ENCODE peak calls at places on chromosomes 13 and 19, in nine cellular contexts. One of them, this sample, is unnamed.

GRCh38 chr13:21435710-21436151 is 23.4 kb downstream of the ZDHHC20 start:
- DNase-seq in neural progenitor cell: no peak
- DNase-seq in PC-3: peak; percentile 62
- DNase-seq in OCI-LY7: peak; percentile 9
- DNase-seq in GM23338: no peak
- DNase-seq in HCT116: peak; percentile 87
- DNase-seq in hepatocyte: peak; percentile 53
- DNase-seq in SK-N-SH: no peak
- DNase-seq in MM.1S: peak; percentile 12
- DNase-seq in this sample: peak; percentile 94

GRCh38 chr13:104592127-104592526 is 1525.9 kb upstream of the SLC10A2 start:
- DNase-seq in neural progenitor cell: no peak
- DNase-seq in PC-3: peak; percentile 66
- DNase-seq in OCI-LY7: no peak
- DNase-seq in GM23338: no peak
- DNase-seq in HCT116: peak; percentile 16
- DNase-seq in hepatocyte: peak; percentile 25
- DNase-seq in SK-N-SH: no peak
- DNase-seq in MM.1S: no peak
- DNase-seq in this sample: no peak

GRCh38 chr13:83008496-83008895 is 873.8 kb downstream of the SLITRK1 start:
- DNase-seq in neural progenitor cell: no peak
- DNase-seq in PC-3: no peak
- DNase-seq in OCI-LY7: no peak
- DNase-seq in GM23338: no peak
- DNase-seq in HCT116: no peak
- DNase-seq in hepatocyte: no peak
- DNase-seq in SK-N-SH: no peak
- DNase-seq in MM.1S: no peak
- DNase-seq in this sample: no peak

GRCh38 chr19:3683405-3683865 is 16.8 kb downstream of the PIP5K1C start:
- DNase-seq in neural progenitor cell: peak; percentile 26
- DNase-seq in PC-3: no peak
- DNase-seq in OCI-LY7: no peak
- DNase-seq in GM23338: peak; percentile 81
- DNase-seq in HCT116: no peak
- DNase-seq in hepatocyte: peak; percentile 59
- DNase-seq in SK-N-SH: no peak
- DNase-seq in MM.1S: no peak
- DNase-seq in this sample: no peak

GRCh38 chr13:54709546-54709945 is 1680.9 kb downstream of the OLFM4 start:
- DNase-seq in neural progenitor cell: no peak
- DNase-seq in PC-3: peak; percentile 62
- DNase-seq in OCI-LY7: no peak
- DNase-seq in GM23338: no peak
- DNase-seq in HCT116: no peak
- DNase-seq in hepatocyte: no peak
- DNase-seq in SK-N-SH: no peak
- DNase-seq in MM.1S: no peak
- DNase-seq in this sample: no peak

GRCh38 chr13:33634526-33635111 is 183.3 kb upstream of the RFC3 start:
- DNase-seq in neural progenitor cell: no peak
- DNase-seq in PC-3: no peak
- DNase-seq in OCI-LY7: no peak
- DNase-seq in GM23338: peak; percentile 11
- DNase-seq in HCT116: no peak
- DNase-seq in hepatocyte: no peak
- DNase-seq in SK-N-SH: no peak
- DNase-seq in MM.1S: no peak
- DNase-seq in this sample: no peak

GRCh38 chr13:76879211-76879875 is 6.9 kb downstream of the KCTD12 start:
- DNase-seq in neural progenitor cell: no peak
- DNase-seq in PC-3: peak; percentile 65
- DNase-seq in OCI-LY7: no peak
- DNase-seq in GM23338: no peak
- DNase-seq in HCT116: no peak
- DNase-seq in hepatocyte: peak; percentile 33
- DNase-seq in SK-N-SH: peak; percentile 34
- DNase-seq in MM.1S: peak; percentile 54
- DNase-seq in this sample: peak; percentile 94

GRCh38 chr19:15464394-15465385 is at the start of gene RASAL3:
- DNase-seq in neural progenitor cell: no peak
- DNase-seq in PC-3: no peak
- DNase-seq in OCI-LY7: peak; percentile 68
- DNase-seq in GM23338: peak; percentile 49
- DNase-seq in HCT116: no peak
- DNase-seq in hepatocyte: no peak
- DNase-seq in SK-N-SH: no peak
- DNase-seq in MM.1S: peak; percentile 73
- DNase-seq in this sample: no peak

GRCh38 chr13:27401210-27401609 is 23.2 kb upstream of the GTF3A start:
- DNase-seq in neural progenitor cell: no peak
- DNase-seq in PC-3: peak; percentile 68
- DNase-seq in OCI-LY7: no peak
- DNase-seq in GM23338: no peak
- DNase-seq in HCT116: no peak
- DNase-seq in hepatocyte: peak; percentile 20
- DNase-seq in SK-N-SH: no peak
- DNase-seq in MM.1S: no peak
- DNase-seq in this sample: peak; percentile 12

GRCh38 chr19:1849999-1850398 is 1.7 kb upstream of the REXO1 start:
- DNase-seq in neural progenitor cell: no peak
- DNase-seq in PC-3: no peak
- DNase-seq in OCI-LY7: no peak
- DNase-seq in GM23338: no peak
- DNase-seq in HCT116: no peak
- DNase-seq in hepatocyte: no peak
- DNase-seq in SK-N-SH: no peak
- DNase-seq in MM.1S: no peak
- DNase-seq in this sample: no peak

GRCh38 chr19:1847684-1848398 is 442 bp downstream of the REXO1 start:
- DNase-seq in neural progenitor cell: peak; percentile 72
- DNase-seq in PC-3: peak; percentile 25
- DNase-seq in OCI-LY7: peak; percentile 33
- DNase-seq in GM23338: peak; percentile 76
- DNase-seq in HCT116: no peak
- DNase-seq in hepatocyte: peak; percentile 87
- DNase-seq in SK-N-SH: peak; percentile 73
- DNase-seq in MM.1S: no peak
- DNase-seq in this sample: peak; percentile 87

GRCh38 chr19:1848399-1849131 is at the start of gene REXO1:
- DNase-seq in neural progenitor cell: peak; percentile 95
- DNase-seq in PC-3: peak; percentile 95
- DNase-seq in OCI-LY7: peak; percentile 96
- DNase-seq in GM23338: peak; percentile 97
- DNase-seq in HCT116: peak; percentile 88
- DNase-seq in hepatocyte: peak; percentile 97
- DNase-seq in SK-N-SH: peak; percentile 97
- DNase-seq in MM.1S: peak; percentile 99
- DNase-seq in this sample: peak; percentile 90

GRCh38 chr19:1847348-1847683 is 967 bp downstream of the REXO1 start:
- DNase-seq in neural progenitor cell: no peak
- DNase-seq in PC-3: no peak
- DNase-seq in OCI-LY7: no peak
- DNase-seq in GM23338: no peak
- DNase-seq in HCT116: no peak
- DNase-seq in hepatocyte: no peak
- DNase-seq in SK-N-SH: no peak
- DNase-seq in MM.1S: no peak
- DNase-seq in this sample: no peak

DNA sequence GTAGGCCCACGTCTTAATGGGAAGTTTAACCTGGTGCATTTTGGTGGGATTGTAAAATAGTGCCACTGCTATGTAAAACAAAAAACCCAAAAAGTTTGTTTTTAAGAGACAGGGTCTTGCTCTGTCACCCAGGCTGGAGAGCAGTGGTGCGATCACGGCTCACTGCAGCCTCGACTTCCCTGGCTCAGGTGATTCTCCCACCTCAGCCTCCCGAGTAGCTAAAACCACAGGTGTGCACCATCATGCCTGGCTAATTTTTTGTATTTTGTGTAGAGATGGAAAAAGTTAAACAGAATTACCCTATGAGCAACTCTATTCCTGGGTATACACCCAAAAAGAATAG is 820 bp upstream of the REXO1 start:
- DNase-seq in neural progenitor cell: no peak
- DNase-seq in PC-3: no peak
- DNase-seq in OCI-LY7: no peak
- DNase-seq in GM23338: no peak
- DNase-seq in HCT116: no peak
- DNase-seq in hepatocyte: no peak
- DNase-seq in SK-N-SH: no peak
- DNase-seq in MM.1S: no peak
- DNase-seq in this sample: no peak
- H3K4me2 ChIP-seq in neural progenitor cell: no peak overlapping the region
- H3K4me2 ChIP-seq in PC-3: peak overlapping the region; percentile 37
- H3K4me2 ChIP-seq in OCI-LY7: peak overlapping the region; percentile 56
- H3K4me2 ChIP-seq in GM23338: no peak overlapping the region
- H3K4me2 ChIP-seq in HCT116: peak overlapping the region; percentile 94
- H3K4me2 ChIP-seq in hepatocyte: peak overlapping the region; percentile 56
- H3K4me2 ChIP-seq in SK-N-SH: no peak overlapping the region
- H3K4me2 ChIP-seq in MM.1S: peak overlapping the region; percentile 37
- H3K4me2 ChIP-seq in this sample: no peak overlapping the region

DNA sequence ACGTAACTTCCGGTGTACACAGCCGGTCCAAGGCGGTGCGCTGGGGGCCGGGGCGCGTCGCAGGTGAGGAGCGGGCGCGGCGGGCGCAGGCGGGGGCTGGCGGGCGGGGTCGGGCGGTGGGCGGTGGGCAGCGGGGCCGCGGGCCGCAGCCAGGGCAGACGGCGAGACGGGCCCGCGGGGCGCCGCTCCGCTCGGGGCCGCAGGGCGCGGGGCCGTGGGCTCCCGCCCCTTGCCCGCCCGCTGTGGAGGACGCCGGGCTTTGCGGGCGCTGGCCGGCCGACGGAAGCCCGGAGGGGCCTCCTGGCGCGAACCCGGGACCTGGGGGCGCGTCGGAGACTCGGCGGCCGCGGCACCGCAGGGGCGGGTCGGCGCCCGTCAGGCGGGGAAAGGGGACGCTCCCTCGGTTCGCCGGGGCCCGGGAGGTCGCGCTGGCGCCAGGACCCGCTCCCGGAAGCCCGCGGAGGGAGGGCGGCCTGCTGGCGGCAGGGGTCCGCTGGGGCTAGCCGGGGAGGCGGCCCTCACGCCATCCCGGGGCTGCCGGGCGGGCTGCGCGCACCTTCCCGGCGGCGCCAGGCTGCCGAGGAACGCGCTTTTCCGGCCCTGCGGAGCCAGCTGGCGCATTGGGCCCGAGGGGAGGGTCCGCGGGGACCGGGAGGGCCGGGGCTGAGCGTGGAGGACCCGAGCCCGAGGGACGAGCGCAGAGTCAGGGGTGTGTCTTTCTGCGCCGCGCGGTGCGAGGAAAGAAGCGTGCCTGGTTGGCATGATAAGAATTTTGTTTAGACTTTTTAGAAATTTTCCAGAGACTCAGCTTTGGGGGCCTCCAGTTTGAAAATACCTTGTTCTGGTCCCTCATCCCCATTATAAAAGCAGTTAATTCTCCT is at the start of gene GARRE1:
- DNase-seq in neural progenitor cell: peak; percentile 71
- DNase-seq in PC-3: no peak
- DNase-seq in OCI-LY7: peak; percentile 58
- DNase-seq in GM23338: peak; percentile 72
- DNase-seq in HCT116: no peak
- DNase-seq in hepatocyte: peak; percentile 75
- DNase-seq in SK-N-SH: peak; percentile 93
- DNase-seq in MM.1S: peak; percentile 88
- DNase-seq in this sample: peak; percentile 61
- TF ChIP-seq EZH2phosphoT487 in neural progenitor cell: no peak
- TF ChIP-seq EZH2phosphoT487 in PC-3: no peak
- TF ChIP-seq EZH2phosphoT487 in OCI-LY7: no peak
- TF ChIP-seq EZH2phosphoT487 in GM23338: no peak
- TF ChIP-seq EZH2phosphoT487 in HCT116: no peak
- TF ChIP-seq EZH2phosphoT487 in hepatocyte: no peak
- TF ChIP-seq EZH2phosphoT487 in SK-N-SH: no peak
- TF ChIP-seq EZH2phosphoT487 in MM.1S: no peak
- TF ChIP-seq EZH2phosphoT487 in this sample: no peak

GRCh38 chr13:79485014-79485441 is 4.1 kb downstream of the NDFIP2 start:
- DNase-seq in neural progenitor cell: no peak
- DNase-seq in PC-3: peak; percentile 77
- DNase-seq in OCI-LY7: no peak
- DNase-seq in GM23338: no peak
- DNase-seq in HCT116: no peak
- DNase-seq in hepatocyte: peak; percentile 80
- DNase-seq in SK-N-SH: no peak
- DNase-seq in MM.1S: no peak
- DNase-seq in this sample: peak; percentile 95
- H3K4me2 ChIP-seq in neural progenitor cell: no peak overlapping the region
- H3K4me2 ChIP-seq in PC-3: peak overlapping the region; percentile 61
- H3K4me2 ChIP-seq in OCI-LY7: no peak overlapping the region
- H3K4me2 ChIP-seq in GM23338: no peak overlapping the region
- H3K4me2 ChIP-seq in HCT116: peak overlapping the region; percentile 15
- H3K4me2 ChIP-seq in hepatocyte: peak overlapping the region; percentile 76
- H3K4me2 ChIP-seq in SK-N-SH: peak overlapping the region; percentile 26
- H3K4me2 ChIP-seq in MM.1S: no peak overlapping the region
- H3K4me2 ChIP-seq in this sample: peak overlapping the region; percentile 95

GRCh38 chr19:5947435-5947834 is 30.5 kb downstream of the RANBP3 start:
- DNase-seq in neural progenitor cell: no peak
- DNase-seq in PC-3: no peak
- DNase-seq in OCI-LY7: no peak
- DNase-seq in GM23338: no peak
- DNase-seq in HCT116: no peak
- DNase-seq in hepatocyte: peak; percentile 48
- DNase-seq in SK-N-SH: no peak
- DNase-seq in MM.1S: no peak
- DNase-seq in this sample: peak; percentile 90
- TF ChIP-seq EZH2phosphoT487 in neural progenitor cell: no peak
- TF ChIP-seq EZH2phosphoT487 in PC-3: no peak
- TF ChIP-seq EZH2phosphoT487 in OCI-LY7: no peak
- TF ChIP-seq EZH2phosphoT487 in GM23338: no peak
- TF ChIP-seq EZH2phosphoT487 in HCT116: no peak
- TF ChIP-seq EZH2phosphoT487 in hepatocyte: no peak
- TF ChIP-seq EZH2phosphoT487 in SK-N-SH: no peak
- TF ChIP-seq EZH2phosphoT487 in MM.1S: no peak
- TF ChIP-seq EZH2phosphoT487 in this sample: no peak

GRCh38 chr13:112576191-112576590 is 11.8 kb downstream of the TUBGCP3 start:
- DNase-seq in neural progenitor cell: no peak
- DNase-seq in PC-3: no peak
- DNase-seq in OCI-LY7: no peak
- DNase-seq in GM23338: no peak
- DNase-seq in HCT116: no peak
- DNase-seq in hepatocyte: no peak
- DNase-seq in SK-N-SH: no peak
- DNase-seq in MM.1S: no peak
- DNase-seq in this sample: no peak

GRCh38 chr13:112576768-112577167 is 11.2 kb downstream of the TUBGCP3 start:
- DNase-seq in neural progenitor cell: no peak
- DNase-seq in PC-3: no peak
- DNase-seq in OCI-LY7: no peak
- DNase-seq in GM23338: no peak
- DNase-seq in HCT116: no peak
- DNase-seq in hepatocyte: no peak
- DNase-seq in SK-N-SH: no peak
- DNase-seq in MM.1S: no peak
- DNase-seq in this sample: no peak

GRCh38 chr13:112574476-112575294 is 13.3 kb downstream of the TUBGCP3 start:
- DNase-seq in neural progenitor cell: no peak
- DNase-seq in PC-3: no peak
- DNase-seq in OCI-LY7: no peak
- DNase-seq in GM23338: no peak
- DNase-seq in HCT116: no peak
- DNase-seq in hepatocyte: no peak
- DNase-seq in SK-N-SH: no peak
- DNase-seq in MM.1S: no peak
- DNase-seq in this sample: no peak

GRCh38 chr13:112575680-112576079 is 12.3 kb downstream of the TUBGCP3 start:
- DNase-seq in neural progenitor cell: no peak
- DNase-seq in PC-3: no peak
- DNase-seq in OCI-LY7: no peak
- DNase-seq in GM23338: peak; percentile 70
- DNase-seq in HCT116: no peak
- DNase-seq in hepatocyte: no peak
- DNase-seq in SK-N-SH: peak; percentile 35
- DNase-seq in MM.1S: no peak
- DNase-seq in this sample: peak; percentile 58

GRCh38 chr13:112575295-112575622 is 12.7 kb downstream of the TUBGCP3 start:
- DNase-seq in neural progenitor cell: no peak
- DNase-seq in PC-3: no peak
- DNase-seq in OCI-LY7: no peak
- DNase-seq in GM23338: no peak
- DNase-seq in HCT116: no peak
- DNase-seq in hepatocyte: no peak
- DNase-seq in SK-N-SH: no peak
- DNase-seq in MM.1S: no peak
- DNase-seq in this sample: peak; percentile 24
- H3K4me2 ChIP-seq in neural progenitor cell: no peak overlapping the region
- H3K4me2 ChIP-seq in PC-3: no peak overlapping the region
- H3K4me2 ChIP-seq in OCI-LY7: no peak overlapping the region
- H3K4me2 ChIP-seq in GM23338: no peak overlapping the region
- H3K4me2 ChIP-seq in HCT116: no peak overlapping the region
- H3K4me2 ChIP-seq in hepatocyte: no peak overlapping the region
- H3K4me2 ChIP-seq in SK-N-SH: no peak overlapping the region
- H3K4me2 ChIP-seq in MM.1S: peak overlapping the region; percentile 18
- H3K4me2 ChIP-seq in this sample: peak overlapping the region; percentile 32

This sample was measured in GM23248.